ENCODE peak calls at places on chromosomes 7 and 10, in seven cellular contexts. One of them, this sample, is unnamed.
A peak's percentile ranks its signal among the peaks of the same experiment; 100 is the strongest.

GRCh38 chr10:132487241-132488135 is 50.1 kb upstream of the INPP5A start:
- DNase-seq in fibroblast of pulmonary artery: no peak
- DNase-seq in HFFc6: no peak
- DNase-seq in transverse colon: no peak
- DNase-seq in cardiac muscle cell: no peak
- DNase-seq in ovary: peak; percentile 35
- DNase-seq in AG09319: no peak
- DNase-seq in this sample: no peak

GRCh38 chr10:62399211-62399610 is 25.0 kb downstream of the ZNF365 start:
- DNase-seq in fibroblast of pulmonary artery: peak; percentile 2
- DNase-seq in HFFc6: peak; percentile 51
- DNase-seq in transverse colon: no peak
- DNase-seq in cardiac muscle cell: peak; percentile 56
- DNase-seq in ovary: no peak
- DNase-seq in AG09319: no peak
- DNase-seq in this sample: no peak

GRCh38 chr7:37448057-37448636 is 517 bp downstream of the ELMO1 start:
- DNase-seq in fibroblast of pulmonary artery: no peak
- DNase-seq in HFFc6: no peak
- DNase-seq in transverse colon: peak; percentile 17
- DNase-seq in cardiac muscle cell: no peak
- DNase-seq in ovary: no peak
- DNase-seq in AG09319: no peak
- DNase-seq in this sample: no peak

GRCh38 chr10:35838080-35838479 is 196.0 kb upstream of the FZD8 start:
- DNase-seq in fibroblast of pulmonary artery: no peak
- DNase-seq in HFFc6: no peak
- DNase-seq in transverse colon: no peak
- DNase-seq in cardiac muscle cell: no peak
- DNase-seq in ovary: no peak
- DNase-seq in AG09319: no peak
- DNase-seq in this sample: no peak

GRCh38 chr10:88379575-88379974 is 203.5 kb downstream of the RNLS start:
- DNase-seq in fibroblast of pulmonary artery: peak; percentile 75
- DNase-seq in HFFc6: peak; percentile 45
- DNase-seq in transverse colon: peak; percentile 35
- DNase-seq in cardiac muscle cell: peak; percentile 73
- DNase-seq in ovary: no peak
- DNase-seq in AG09319: no peak
- DNase-seq in this sample: peak; percentile 79

GRCh38 chr7:141974831-141975230 is 1.3 kb upstream of the TAS2R38 start:
- DNase-seq in fibroblast of pulmonary artery: no peak
- DNase-seq in HFFc6: no peak
- DNase-seq in transverse colon: peak; percentile 34
- DNase-seq in cardiac muscle cell: no peak
- DNase-seq in ovary: no peak
- DNase-seq in AG09319: no peak
- DNase-seq in this sample: peak; percentile 64

GRCh38 chr7:362416-363096 is 72.6 kb downstream of the FOXL3 start:
- DNase-seq in fibroblast of pulmonary artery: peak; percentile 41
- DNase-seq in HFFc6: no peak
- DNase-seq in transverse colon: peak; percentile 39
- DNase-seq in cardiac muscle cell: peak; percentile 59
- DNase-seq in ovary: peak; percentile 55
- DNase-seq in AG09319: no peak
- DNase-seq in this sample: peak; percentile 14

GRCh38 chr7:143429770-143430698 is 13.2 kb upstream of the TAS2R60 start:
- DNase-seq in fibroblast of pulmonary artery: peak; percentile 17
- DNase-seq in HFFc6: no peak
- DNase-seq in transverse colon: no peak
- DNase-seq in cardiac muscle cell: peak; percentile 17
- DNase-seq in ovary: no peak
- DNase-seq in AG09319: no peak
- DNase-seq in this sample: peak; percentile 65

GRCh38 chr10:115022754-115023153 is 70.4 kb upstream of the ATRNL1 start:
- DNase-seq in fibroblast of pulmonary artery: no peak
- DNase-seq in HFFc6: no peak
- DNase-seq in transverse colon: no peak
- DNase-seq in cardiac muscle cell: no peak
- DNase-seq in ovary: no peak
- DNase-seq in AG09319: no peak
- DNase-seq in this sample: no peak

GRCh38 chr10:4249841-4250496 is 465.0 kb upstream of the KLF6 start:
- DNase-seq in fibroblast of pulmonary artery: no peak
- DNase-seq in HFFc6: no peak
- DNase-seq in transverse colon: no peak
- DNase-seq in cardiac muscle cell: no peak
- DNase-seq in ovary: no peak
- DNase-seq in AG09319: no peak
- DNase-seq in this sample: peak; percentile 97

GRCh38 chr10:2202401-2202800 is 465.1 kb upstream of the ADARB2 start:
- DNase-seq in fibroblast of pulmonary artery: no peak
- DNase-seq in HFFc6: no peak
- DNase-seq in transverse colon: no peak
- DNase-seq in cardiac muscle cell: no peak
- DNase-seq in ovary: no peak
- DNase-seq in AG09319: no peak
- DNase-seq in this sample: peak; percentile 61

GRCh38 chr7:135368416-135369186 is 135.0 kb downstream of the STRA8 start:
- DNase-seq in fibroblast of pulmonary artery: no peak
- DNase-seq in HFFc6: no peak
- DNase-seq in transverse colon: no peak
- DNase-seq in cardiac muscle cell: no peak
- DNase-seq in ovary: no peak
- DNase-seq in AG09319: no peak
- DNase-seq in this sample: peak; percentile 89

GRCh38 chr7:78279035-78279434 is 480.5 kb downstream of the PHTF2 start:
- DNase-seq in fibroblast of pulmonary artery: peak; percentile 64
- DNase-seq in HFFc6: peak; percentile 83
- DNase-seq in transverse colon: no peak
- DNase-seq in cardiac muscle cell: peak; percentile 54
- DNase-seq in ovary: no peak
- DNase-seq in AG09319: peak; percentile 18
- DNase-seq in this sample: peak; percentile 87

GRCh38 chr7:16926283-16926682 is 44.5 kb upstream of the AGR3 start:
- DNase-seq in fibroblast of pulmonary artery: peak; percentile 77
- DNase-seq in HFFc6: peak; percentile 40
- DNase-seq in transverse colon: peak; percentile 39
- DNase-seq in cardiac muscle cell: peak; percentile 72
- DNase-seq in ovary: no peak
- DNase-seq in AG09319: no peak
- DNase-seq in this sample: peak; percentile 55
- TF ChIP-seq CTCF in fibroblast of pulmonary artery: peak; percentile 96
- TF ChIP-seq CTCF in HFFc6: peak; percentile 84
- TF ChIP-seq CTCF in transverse colon: peak; percentile 61
- TF ChIP-seq CTCF in cardiac muscle cell: peak; percentile 83
- TF ChIP-seq CTCF in ovary: no peak
- TF ChIP-seq CTCF in AG09319: peak; percentile 90
- TF ChIP-seq CTCF in this sample: peak; percentile 84

GRCh38 chr10:130858626-130859025 is 452.9 kb downstream of the TCERG1L start:
- DNase-seq in fibroblast of pulmonary artery: no peak
- DNase-seq in HFFc6: no peak
- DNase-seq in transverse colon: no peak
- DNase-seq in cardiac muscle cell: no peak
- DNase-seq in ovary: no peak
- DNase-seq in AG09319: no peak
- DNase-seq in this sample: no peak
- TF ChIP-seq CTCF in fibroblast of pulmonary artery: no peak
- TF ChIP-seq CTCF in HFFc6: no peak
- TF ChIP-seq CTCF in transverse colon: no peak
- TF ChIP-seq CTCF in cardiac muscle cell: no peak
- TF ChIP-seq CTCF in ovary: no peak
- TF ChIP-seq CTCF in AG09319: no peak
- TF ChIP-seq CTCF in this sample: no peak

GRCh38 chr10:55410415-55410885 is 609.4 kb upstream of the PCDH15 start:
- DNase-seq in fibroblast of pulmonary artery: peak; percentile 42
- DNase-seq in HFFc6: no peak
- DNase-seq in transverse colon: peak; percentile 10
- DNase-seq in cardiac muscle cell: peak; percentile 1
- DNase-seq in ovary: no peak
- DNase-seq in AG09319: no peak
- DNase-seq in this sample: peak; percentile 36
- TF ChIP-seq CTCF in fibroblast of pulmonary artery: no peak
- TF ChIP-seq CTCF in HFFc6: no peak
- TF ChIP-seq CTCF in transverse colon: no peak
- TF ChIP-seq CTCF in cardiac muscle cell: no peak
- TF ChIP-seq CTCF in ovary: no peak
- TF ChIP-seq CTCF in AG09319: no peak
- TF ChIP-seq CTCF in this sample: peak; percentile 8

DNA sequence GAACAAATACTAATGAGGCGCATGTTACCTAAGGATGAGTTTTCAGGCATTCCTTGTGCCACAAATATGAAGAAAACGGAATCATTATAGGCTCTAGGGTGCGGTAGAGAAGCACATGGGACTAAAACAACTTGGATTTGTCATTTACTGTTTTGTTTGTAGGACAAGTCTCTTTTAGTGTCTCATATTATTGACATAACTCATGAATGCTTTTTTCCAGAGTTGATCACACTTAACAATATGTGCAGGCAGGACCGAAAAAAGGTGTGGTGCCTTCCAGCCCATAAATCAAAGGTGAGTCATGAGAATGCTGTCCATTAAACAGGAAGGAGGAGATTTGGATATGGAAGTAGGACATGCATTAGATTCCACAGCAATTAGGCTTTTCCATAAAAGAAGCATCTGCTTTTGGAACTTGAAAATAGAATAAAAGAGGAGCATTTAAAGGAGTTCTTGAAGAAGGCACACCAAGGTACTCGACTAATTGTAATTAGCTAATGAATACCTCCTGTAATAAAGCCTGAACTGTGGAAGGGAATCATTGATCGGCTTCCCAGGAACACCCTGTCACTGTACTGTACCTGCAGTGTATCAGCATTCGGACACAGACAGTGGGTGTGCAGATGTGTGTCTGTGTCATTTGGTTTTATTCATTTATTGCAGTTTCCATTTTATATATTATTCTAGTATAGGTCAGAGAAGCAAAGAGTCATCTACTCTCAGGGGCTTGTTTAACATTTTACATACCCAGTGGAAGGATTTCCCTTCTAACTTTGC is 119.7 kb upstream of the KLF14 start:
- DNase-seq in fibroblast of pulmonary artery: peak; percentile 34
- DNase-seq in HFFc6: peak; percentile 94
- DNase-seq in transverse colon: no peak
- DNase-seq in cardiac muscle cell: no peak
- DNase-seq in ovary: no peak
- DNase-seq in AG09319: no peak
- DNase-seq in this sample: peak; percentile 95
- TF ChIP-seq CTCF in fibroblast of pulmonary artery: no peak
- TF ChIP-seq CTCF in HFFc6: peak; percentile 27
- TF ChIP-seq CTCF in transverse colon: no peak
- TF ChIP-seq CTCF in cardiac muscle cell: no peak
- TF ChIP-seq CTCF in ovary: no peak
- TF ChIP-seq CTCF in AG09319: no peak
- TF ChIP-seq CTCF in this sample: no peak

DNA sequence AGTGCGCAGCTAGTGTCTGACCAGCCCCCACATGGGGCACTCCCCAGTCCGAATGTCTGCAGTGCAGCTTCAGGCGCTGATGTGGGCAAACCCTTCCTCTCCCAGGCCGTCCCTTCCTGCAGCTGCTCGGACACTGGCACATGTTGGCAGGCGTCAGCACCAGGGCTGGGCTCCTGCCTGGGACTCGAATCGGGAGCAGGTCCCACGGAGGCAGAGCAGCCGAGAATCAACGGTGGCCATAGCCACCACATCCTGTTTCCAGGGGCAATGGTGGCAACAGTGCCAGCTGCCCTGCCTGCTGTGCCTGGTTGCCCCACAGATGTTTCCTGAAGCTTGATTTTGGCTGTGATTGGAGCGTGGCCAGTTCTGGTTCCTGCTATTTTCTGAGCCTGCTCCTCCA is 65.8 kb downstream of the MGMT start:
- DNase-seq in fibroblast of pulmonary artery: no peak
- DNase-seq in HFFc6: no peak
- DNase-seq in transverse colon: no peak
- DNase-seq in cardiac muscle cell: no peak
- DNase-seq in ovary: no peak
- DNase-seq in AG09319: no peak
- DNase-seq in this sample: no peak
- TF ChIP-seq CTCF in fibroblast of pulmonary artery: no peak
- TF ChIP-seq CTCF in HFFc6: no peak
- TF ChIP-seq CTCF in transverse colon: no peak
- TF ChIP-seq CTCF in cardiac muscle cell: no peak
- TF ChIP-seq CTCF in ovary: no peak
- TF ChIP-seq CTCF in AG09319: no peak
- TF ChIP-seq CTCF in this sample: no peak